ENCODE peak calls at places on chromosome 7, in six cellular contexts. H, R, Z, G, Y and C are unnamed samples.

GRCh38 chr7:138750926-138751464 is 46.8 kb upstream of the TMEM213 start:
- DNase-seq in Z (no peak), H (no peak), R (no peak), G (no peak), Y (no peak), C (no peak)

GRCh38 chr7:139543801-139544603 is 20.5 kb downstream of the CLEC2L start:
- DNase-seq in Y (no peak), R (no peak), H (peak), Z (no peak), G (no peak), C (no peak)

GRCh38 chr7:51070163-51070562 is 246.4 kb downstream of the COBL start:
- DNase-seq in G (no peak), Z (no peak), R (no peak), H (no peak), Y (no peak), C (no peak)

GRCh38 chr7:131568953-131569352 is 12.5 kb upstream of the PODXL start:
- DNase-seq in Z (no peak), H (no peak), R (no peak), Y (no peak), G (no peak), C (no peak)

GRCh38 chr7:82049442-82049841 is 279.6 kb upstream of the HGF start:
- DNase-seq in Z (no peak), R (peak), G (no peak), H (peak), Y (no peak), C (no peak)

GRCh38 chr7:131774419-131775220 is 218.2 kb upstream of the PODXL start:
- DNase-seq in R (no peak), Y (no peak), G (no peak), Z (no peak), H (no peak), C (no peak)

GRCh38 chr7:106190589-106191330 is 78.6 kb upstream of the SYPL1 start:
- DNase-seq in R (peak), G (no peak), Z (no peak), Y (no peak), H (no peak), C (no peak)

GRCh38 chr7:47505317-47506007 is 76.4 kb downstream of the TNS3 start:
- DNase-seq in H (no peak), Y (no peak), R (no peak), Z (no peak), G (no peak), C (no peak)

GRCh38 chr7:27898735-27899134 is 158.8 kb downstream of the TAX1BP1 start:
- DNase-seq in G (no peak), Y (no peak), H (no peak), R (no peak), Z (no peak), C (no peak)

GRCh38 chr7:64174328-64174727 is 32.7 kb upstream of the ZNF735 start:
- DNase-seq in Z (no peak), G (no peak), Y (no peak), H (no peak), R (no peak), C (no peak)

GRCh38 chr7:149220534-149220933 is 18.9 kb upstream of the ZNF212 start:
- DNase-seq in G (no peak), R (no peak), H (no peak), Z (no peak), Y (no peak), C (no peak)

GRCh38 chr7:34928052-34928451 is 109.2 kb downstream of the DPY19L1 start:
- DNase-seq in R (no peak), H (peak), Y (peak), G (no peak), Z (no peak), C (peak)

GRCh38 chr7:140245611-140246105 is 68.9 kb upstream of the KDM7A start:
- DNase-seq in Z (no peak), Y (no peak), R (no peak), G (no peak), H (no peak), C (no peak)

GRCh38 chr7:23373151-23374004 is 74.2 kb downstream of the MALSU1 start:
- DNase-seq in H (no peak), Z (peak), R (no peak), Y (no peak), G (no peak), C (peak)

GRCh38 chr7:45563804-45564461 is 10.2 kb upstream of the ADCY1 start:
- DNase-seq in R (no peak), G (no peak), Y (no peak), H (no peak), Z (no peak), C (no peak)

GRCh38 chr7:137977173-137977572 is 24.7 kb downstream of the CREB3L2 start:
- DNase-seq in Y (no peak), Z (no peak), G (no peak), R (no peak), H (no peak), C (no peak)

GRCh38 chr7:84482476-84482875 is 287.9 kb upstream of the SEMA3A start:
- DNase-seq in G (no peak), R (no peak), Z (no peak), Y (no peak), H (no peak), C (no peak)

GRCh38 chr7:75854233-75854632 is 24.6 kb upstream of the RHBDD2 start:
- DNase-seq in G (no peak), Z (no peak), H (no peak), Y (no peak), R (no peak), C (no peak)

GRCh38 chr7:2411815-2412586 is 8.6 kb downstream of the CHST12 start:
- DNase-seq in H (no peak), R (no peak), Y (no peak), G (no peak), Z (no peak), C (no peak)

GRCh38 chr7:47635091-47636090 is 53.5 kb upstream of the TNS3 start:
- DNase-seq in Y (no peak), Z (no peak), R (no peak), G (no peak), H (no peak), C (no peak)

GRCh38 chr7:134154581-134155130 is 27.5 kb downstream of the LRGUK start:
- DNase-seq in H (no peak), Y (no peak), R (no peak), Z (no peak), G (no peak), C (no peak)

GRCh38 chr7:93551063-93551895 is 23.2 kb downstream of the CALCR start:
- DNase-seq in Y (no peak), G (no peak), H (peak), Z (no peak), R (no peak), C (peak)

GRCh38 chr7:130463553-130464434 is 23.0 kb upstream of the CEP41 start:
- DNase-seq in R (no peak), Z (no peak), H (no peak), G (no peak), Y (no peak), C (peak)

GRCh38 chr7:27105161-27106122 is 3.0 kb upstream of the HOXA2 start:
- DNase-seq in G (no peak), H (no peak), R (no peak), Z (no peak), Y (no peak), C (no peak)

GRCh38 chr7:28615091-28615490 is 202.8 kb downstream of the CREB5 start:
- DNase-seq in H (peak), G (no peak), R (no peak), Z (no peak), Y (peak), C (no peak)

GRCh38 chr7:123120286-123120685 is 79.5 kb downstream of the SLC13A1 start:
- DNase-seq in G (no peak), Y (no peak), R (no peak), H (no peak), Z (no peak), C (no peak)

GRCh38 chr7:16739863-16740622 is 13.5 kb upstream of the TSPAN13 start:
- DNase-seq in Z (no peak), H (peak), R (no peak), G (no peak), Y (no peak), C (no peak)

GRCh38 chr7:25846722-25847121 is 305.3 kb upstream of the NFE2L3 start:
- DNase-seq in H (no peak), Z (no peak), Y (no peak), R (no peak), G (no peak), C (no peak)

GRCh38 chr7:110685899-110686298 is 405.0 kb upstream of the LRRN3 start:
- DNase-seq in R (no peak), Z (no peak), Y (no peak), G (no peak), H (no peak), C (no peak)

GRCh38 chr7:105682331-105683070 is 101.2 kb upstream of the EFCAB10 start:
- DNase-seq in R (no peak), H (no peak), Z (no peak), Y (no peak), G (no peak), C (no peak)

GRCh38 chr7:21169667-21170605 is 257.9 kb upstream of the SP4 start:
- DNase-seq in H (no peak), Z (no peak), Y (peak), R (no peak), G (no peak), C (no peak)

GRCh38 chr7:130096243-130096827 is 26.0 kb downstream of the KLHDC10 start:
- DNase-seq in G (no peak), R (no peak), Z (no peak), H (no peak), Y (no peak), C (no peak)

GRCh38 chr7:73831656-73832579 is 1.1 kb downstream of the CLDN4 start:
- DNase-seq in Y (no peak), G (no peak), Z (no peak), H (no peak), R (peak), C (no peak)